ENCODE peak calls at places on chromosome 1, in four cellular contexts. P is epithelial cell of esophagus; E is foreskin fibroblast; Z is activated CD8-positive, alpha-beta memory T cell treated with anti-CD3 and anti-CD28 coated beads, Interleukin-2, amount 50 U/mL, for 48 hours. C is an unnamed sample.

GRCh38 chr1:10793129-10793651 is 3.3 kb downstream of the CASZ1 start:
- DNase-seq in P (peak), E (no peak), Z (no peak), C (no peak)

GRCh38 chr1:225341642-225342041 is 86.2 kb downstream of the LBR start:
- DNase-seq in P (no peak), E (no peak), Z (no peak), C (no peak)

GRCh38 chr1:228318823-228319241 is 87.8 kb downstream of the TRIM11 start:
- DNase-seq in P (no peak), E (no peak), Z (no peak), C (peak)

GRCh38 chr1:59025201-59025600 is 241.4 kb upstream of the JUN start:
- DNase-seq in P (peak), E (peak), Z (no peak), C (no peak)

GRCh38 chr1:114345930-114346479 is 165.0 kb downstream of the TRIM33 start:
- DNase-seq in P (no peak), E (no peak), Z (no peak), C (peak)

GRCh38 chr1:205920159-205920558 is 23.1 kb downstream of the SLC26A9 start:
- DNase-seq in P (no peak), E (no peak), Z (peak), C (no peak)

GRCh38 chr1:44237721-44238457 is 24.6 kb downstream of the DMAP1 start:
- DNase-seq in P (no peak), E (peak), Z (peak), C (no peak)

GRCh38 chr1:161020573-161021167 is at the start of gene F11R:
- DNase-seq in P (peak), E (no peak), Z (peak), C (no peak)

GRCh38 chr1:232017057-232017456 is 390.5 kb downstream of the DISC1 start:
- DNase-seq in P (no peak), E (no peak), Z (no peak), C (no peak)

GRCh38 chr1:145719230-145720079 is at the start of gene CD160:
- DNase-seq in P (no peak), E (no peak), Z (no peak), C (no peak)

GRCh38 chr1:4210043-4210442 is 310.0 kb upstream of the C1orf174 start:
- DNase-seq in P (no peak), E (no peak), Z (no peak), C (peak)

GRCh38 chr1:23979387-23980005 is 631 bp downstream of the SRSF10 start:
- DNase-seq in P (no peak), E (no peak), Z (no peak), C (no peak)

GRCh38 chr1:55156093-55156492 is 59.1 kb downstream of the USP24 start:
- DNase-seq in P (no peak), E (no peak), Z (no peak), C (no peak)

GRCh38 chr1:231121533-231121932 is 40.3 kb upstream of the TRIM67 start:
- DNase-seq in P (no peak), E (no peak), Z (no peak), C (no peak)